ENCODE peak calls at places on chromosomes 11 and 22, in ten cellular contexts. One of them, this sample, is unnamed. For H3K4me1, the result is how much of the 10 kb centered on the place peaks cover.

GRCh38 chr11:8867035-8867434 is 44.0 kb upstream of the AKIP1 start:
- DNase-seq in suprapubic skin: no peak
- DNase-seq in ovary: no peak
- DNase-seq in A549: no peak
- DNase-seq in K562: no peak
- DNase-seq in sigmoid colon: no peak
- DNase-seq in HepG2: no peak
- DNase-seq in upper lobe of left lung: no peak
- DNase-seq in GM12878: no peak
- DNase-seq in H1: no peak
- DNase-seq in this sample: no peak

GRCh38 chr11:71096751-71097388 is 155.5 kb downstream of the SHANK2 start:
- DNase-seq in suprapubic skin: no peak
- DNase-seq in ovary: no peak
- DNase-seq in A549: no peak
- DNase-seq in K562: no peak
- DNase-seq in sigmoid colon: no peak
- DNase-seq in HepG2: no peak
- DNase-seq in upper lobe of left lung: no peak
- DNase-seq in GM12878: no peak
- DNase-seq in H1: no peak
- DNase-seq in this sample: no peak

GRCh38 chr22:20567371-20567847 is 60.0 kb downstream of the MED15 start:
- DNase-seq in suprapubic skin: no peak
- DNase-seq in ovary: no peak
- DNase-seq in A549: no peak
- DNase-seq in K562: no peak
- DNase-seq in sigmoid colon: no peak
- DNase-seq in HepG2: no peak
- DNase-seq in upper lobe of left lung: no peak
- DNase-seq in GM12878: no peak
- DNase-seq in H1: no peak
- DNase-seq in this sample: no peak

GRCh38 chr11:94655951-94656350 is 88.8 kb downstream of the PIWIL4 start:
- DNase-seq in suprapubic skin: no peak
- DNase-seq in ovary: no peak
- DNase-seq in A549: no peak
- DNase-seq in K562: no peak
- DNase-seq in sigmoid colon: no peak
- DNase-seq in HepG2: no peak
- DNase-seq in upper lobe of left lung: no peak
- DNase-seq in GM12878: no peak
- DNase-seq in H1: no peak
- DNase-seq in this sample: no peak

GRCh38 chr11:15618583-15619032 is 503.9 kb downstream of the INSC start:
- DNase-seq in suprapubic skin: no peak
- DNase-seq in ovary: no peak
- DNase-seq in A549: no peak
- DNase-seq in K562: no peak
- DNase-seq in sigmoid colon: no peak
- DNase-seq in HepG2: peak
- DNase-seq in upper lobe of left lung: no peak
- DNase-seq in GM12878: no peak
- DNase-seq in H1: no peak
- DNase-seq in this sample: no peak

GRCh38 chr11:25891960-25892359 is 440.0 kb upstream of the ANO3 start:
- DNase-seq in suprapubic skin: no peak
- DNase-seq in ovary: no peak
- DNase-seq in A549: no peak
- DNase-seq in K562: no peak
- DNase-seq in sigmoid colon: no peak
- DNase-seq in HepG2: no peak
- DNase-seq in upper lobe of left lung: no peak
- DNase-seq in GM12878: no peak
- DNase-seq in H1: no peak
- DNase-seq in this sample: no peak

GRCh38 chr22:23566716-23567475 is 13.2 kb downstream of the IGLL1 start:
- DNase-seq in suprapubic skin: peak
- DNase-seq in ovary: no peak
- DNase-seq in A549: no peak
- DNase-seq in K562: no peak
- DNase-seq in sigmoid colon: no peak
- DNase-seq in HepG2: no peak
- DNase-seq in upper lobe of left lung: peak
- DNase-seq in GM12878: no peak
- DNase-seq in H1: no peak
- DNase-seq in this sample: no peak

GRCh38 chr11:130023204-130023603 is 20.6 kb upstream of the PRDM10 start:
- DNase-seq in suprapubic skin: no peak
- DNase-seq in ovary: no peak
- DNase-seq in A549: no peak
- DNase-seq in K562: no peak
- DNase-seq in sigmoid colon: no peak
- DNase-seq in HepG2: peak
- DNase-seq in upper lobe of left lung: no peak
- DNase-seq in GM12878: peak
- DNase-seq in H1: no peak
- DNase-seq in this sample: no peak

GRCh38 chr11:73866586-73866996 is 10.1 kb downstream of the COA4 start:
- DNase-seq in suprapubic skin: no peak
- DNase-seq in ovary: no peak
- DNase-seq in A549: peak
- DNase-seq in K562: no peak
- DNase-seq in sigmoid colon: peak
- DNase-seq in HepG2: peak
- DNase-seq in upper lobe of left lung: no peak
- DNase-seq in GM12878: no peak
- DNase-seq in H1: no peak
- DNase-seq in this sample: no peak

GRCh38 chr11:92057849-92058442 is 166.7 kb upstream of the FAT3 start:
- DNase-seq in suprapubic skin: no peak
- DNase-seq in ovary: no peak
- DNase-seq in A549: no peak
- DNase-seq in K562: no peak
- DNase-seq in sigmoid colon: no peak
- DNase-seq in HepG2: no peak
- DNase-seq in upper lobe of left lung: no peak
- DNase-seq in GM12878: no peak
- DNase-seq in H1: no peak
- DNase-seq in this sample: no peak

GRCh38 chr11:65502274-65502851 is 3.5 kb downstream of the MALAT1 start:
- DNase-seq in suprapubic skin: no peak
- DNase-seq in ovary: no peak
- DNase-seq in A549: no peak
- DNase-seq in K562: no peak
- DNase-seq in sigmoid colon: no peak
- DNase-seq in HepG2: no peak
- DNase-seq in upper lobe of left lung: no peak
- DNase-seq in GM12878: no peak
- DNase-seq in H1: no peak
- DNase-seq in this sample: no peak

GRCh38 chr11:65501530-65502273 is 2.9 kb downstream of the MALAT1 start:
- DNase-seq in suprapubic skin: no peak
- DNase-seq in ovary: peak
- DNase-seq in A549: no peak
- DNase-seq in K562: no peak
- DNase-seq in sigmoid colon: peak
- DNase-seq in HepG2: no peak
- DNase-seq in upper lobe of left lung: no peak
- DNase-seq in GM12878: no peak
- DNase-seq in H1: no peak
- DNase-seq in this sample: no peak

GRCh38 chr11:65503606-65503922 is 4.7 kb downstream of the MALAT1 start:
- DNase-seq in suprapubic skin: no peak
- DNase-seq in ovary: no peak
- DNase-seq in A549: no peak
- DNase-seq in K562: no peak
- DNase-seq in sigmoid colon: no peak
- DNase-seq in HepG2: no peak
- DNase-seq in upper lobe of left lung: no peak
- DNase-seq in GM12878: no peak
- DNase-seq in H1: no peak
- DNase-seq in this sample: no peak

GRCh38 chr11:65503923-65504670 is 5.3 kb downstream of the MALAT1 start:
- DNase-seq in suprapubic skin: no peak
- DNase-seq in ovary: peak
- DNase-seq in A549: no peak
- DNase-seq in K562: no peak
- DNase-seq in sigmoid colon: peak
- DNase-seq in HepG2: no peak
- DNase-seq in upper lobe of left lung: no peak
- DNase-seq in GM12878: no peak
- DNase-seq in H1: no peak
- DNase-seq in this sample: peak

GRCh38 chr11:65502852-65503603 is 4.2 kb downstream of the MALAT1 start:
- DNase-seq in suprapubic skin: no peak
- DNase-seq in ovary: peak
- DNase-seq in A549: no peak
- DNase-seq in K562: no peak
- DNase-seq in sigmoid colon: peak
- DNase-seq in HepG2: no peak
- DNase-seq in upper lobe of left lung: no peak
- DNase-seq in GM12878: no peak
- DNase-seq in H1: no peak
- DNase-seq in this sample: peak
- TF ChIP-seq POLR2A in suprapubic skin: peak
- TF ChIP-seq POLR2A in ovary: no peak
- TF ChIP-seq POLR2A in A549: no peak
- TF ChIP-seq POLR2A in K562: peak
- TF ChIP-seq POLR2A in sigmoid colon: peak
- TF ChIP-seq POLR2A in HepG2: peak
- TF ChIP-seq POLR2A in upper lobe of left lung: peak
- TF ChIP-seq POLR2A in GM12878: peak
- TF ChIP-seq POLR2A in H1: peak
- TF ChIP-seq POLR2A in this sample: peak

DNA sequence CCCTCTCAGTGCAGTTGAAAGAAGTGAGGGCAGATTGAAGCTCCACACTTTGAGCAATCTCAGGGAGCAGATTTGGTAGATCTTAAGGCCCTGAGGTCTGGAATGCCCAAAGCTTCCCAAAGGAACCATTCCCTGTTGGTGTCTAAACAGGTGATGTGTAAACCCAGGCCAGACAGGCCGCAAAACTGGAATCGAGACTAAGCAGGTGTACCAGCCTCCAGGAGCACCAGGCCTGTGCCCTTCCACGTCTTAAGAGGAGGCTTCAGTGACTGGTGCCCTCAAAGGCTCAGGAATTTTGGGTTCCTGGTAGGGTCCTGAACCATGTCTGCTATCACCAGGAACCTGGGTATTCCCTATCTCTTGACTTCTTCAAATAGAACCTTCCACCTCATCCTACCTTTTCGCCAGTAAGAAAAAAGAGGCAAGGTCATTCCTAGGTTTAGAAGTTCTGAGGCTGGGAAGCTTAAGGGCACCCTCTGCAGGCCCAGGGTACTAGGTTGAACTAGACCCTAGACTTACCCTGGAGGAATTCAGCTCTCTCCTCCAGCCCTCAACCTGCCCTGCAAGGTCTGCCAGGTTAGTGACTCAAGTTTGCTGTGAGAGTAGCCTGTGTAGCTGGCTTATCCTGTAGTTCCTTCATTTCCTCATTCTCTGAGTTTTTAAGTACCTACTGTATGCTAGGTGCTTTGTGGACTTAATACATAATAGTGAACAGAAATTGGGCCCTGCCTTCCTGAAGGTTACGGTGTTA is 100.0 kb upstream of the NNMT start:
- DNase-seq in suprapubic skin: no peak
- DNase-seq in ovary: no peak
- DNase-seq in A549: no peak
- DNase-seq in K562: peak
- DNase-seq in sigmoid colon: no peak
- DNase-seq in HepG2: no peak
- DNase-seq in upper lobe of left lung: no peak
- DNase-seq in GM12878: no peak
- DNase-seq in H1: no peak
- DNase-seq in this sample: no peak
- TF ChIP-seq EP300 in suprapubic skin: no peak
- TF ChIP-seq EP300 in ovary: no peak
- TF ChIP-seq EP300 in A549: no peak
- TF ChIP-seq EP300 in K562: no peak
- TF ChIP-seq EP300 in sigmoid colon: no peak
- TF ChIP-seq EP300 in HepG2: no peak
- TF ChIP-seq EP300 in upper lobe of left lung: no peak
- TF ChIP-seq EP300 in GM12878: no peak
- TF ChIP-seq EP300 in H1: no peak
- TF ChIP-seq EP300 in this sample: no peak

GRCh38 chr11:128506999-128507591 is 80.3 kb downstream of the ETS1 start:
- DNase-seq in suprapubic skin: peak
- DNase-seq in ovary: peak
- DNase-seq in A549: peak
- DNase-seq in K562: no peak
- DNase-seq in sigmoid colon: peak
- DNase-seq in HepG2: no peak
- DNase-seq in upper lobe of left lung: no peak
- DNase-seq in GM12878: no peak
- DNase-seq in H1: no peak
- DNase-seq in this sample: peak

GRCh38 chr11:128508785-128509518 is 78.4 kb downstream of the ETS1 start:
- DNase-seq in suprapubic skin: no peak
- DNase-seq in ovary: no peak
- DNase-seq in A549: no peak
- DNase-seq in K562: no peak
- DNase-seq in sigmoid colon: no peak
- DNase-seq in HepG2: no peak
- DNase-seq in upper lobe of left lung: no peak
- DNase-seq in GM12878: no peak
- DNase-seq in H1: no peak
- DNase-seq in this sample: no peak

GRCh38 chr11:128506384-128506783 is 81.0 kb downstream of the ETS1 start:
- DNase-seq in suprapubic skin: no peak
- DNase-seq in ovary: no peak
- DNase-seq in A549: no peak
- DNase-seq in K562: no peak
- DNase-seq in sigmoid colon: no peak
- DNase-seq in HepG2: no peak
- DNase-seq in upper lobe of left lung: peak
- DNase-seq in GM12878: no peak
- DNase-seq in H1: no peak
- DNase-seq in this sample: no peak

GRCh38 chr11:128509990-128510389 is 77.4 kb downstream of the ETS1 start:
- DNase-seq in suprapubic skin: no peak
- DNase-seq in ovary: no peak
- DNase-seq in A549: no peak
- DNase-seq in K562: no peak
- DNase-seq in sigmoid colon: no peak
- DNase-seq in HepG2: no peak
- DNase-seq in upper lobe of left lung: no peak
- DNase-seq in GM12878: no peak
- DNase-seq in H1: no peak
- DNase-seq in this sample: no peak

GRCh38 chr11:128507936-128508335 is 79.4 kb downstream of the ETS1 start:
- DNase-seq in suprapubic skin: no peak
- DNase-seq in ovary: no peak
- DNase-seq in A549: no peak
- DNase-seq in K562: no peak
- DNase-seq in sigmoid colon: no peak
- DNase-seq in HepG2: no peak
- DNase-seq in upper lobe of left lung: no peak
- DNase-seq in GM12878: no peak
- DNase-seq in H1: no peak
- DNase-seq in this sample: no peak
- H3K4me1 ChIP-seq in suprapubic skin: half or more
- H3K4me1 ChIP-seq in ovary: under half
- H3K4me1 ChIP-seq in A549: half or more
- H3K4me1 ChIP-seq in K562: under half
- H3K4me1 ChIP-seq in sigmoid colon: half or more
- H3K4me1 ChIP-seq in HepG2: under half
- H3K4me1 ChIP-seq in upper lobe of left lung: half or more
- H3K4me1 ChIP-seq in GM12878: under half
- H3K4me1 ChIP-seq in H1: under half
- H3K4me1 ChIP-seq in this sample: half or more

GRCh38 chr11:83063073-83063754 is 8.5 kb downstream of the RAB30 start:
- DNase-seq in suprapubic skin: no peak
- DNase-seq in ovary: no peak
- DNase-seq in A549: peak
- DNase-seq in K562: no peak
- DNase-seq in sigmoid colon: no peak
- DNase-seq in HepG2: no peak
- DNase-seq in upper lobe of left lung: no peak
- DNase-seq in GM12878: peak
- DNase-seq in H1: no peak
- DNase-seq in this sample: no peak
- TF ChIP-seq POLR2A in suprapubic skin: no peak
- TF ChIP-seq POLR2A in ovary: no peak
- TF ChIP-seq POLR2A in A549: no peak
- TF ChIP-seq POLR2A in K562: no peak
- TF ChIP-seq POLR2A in sigmoid colon: no peak
- TF ChIP-seq POLR2A in HepG2: no peak
- TF ChIP-seq POLR2A in upper lobe of left lung: no peak
- TF ChIP-seq POLR2A in GM12878: no peak
- TF ChIP-seq POLR2A in H1: no peak
- TF ChIP-seq POLR2A in this sample: no peak